ENCODE peak calls at places on chromosome 14, in four cellular contexts. O is endodermal cell, B is HL-60, V is heart right ventricle. K is an unnamed sample.
A peak's percentile ranks its signal among the peaks of the same experiment; 100 is the strongest.

GRCh38 chr14:104145826-104146642 is 7.6 kb downstream of the KIF26A start:
- DNase-seq in O (peak; percentile 39), B (no peak), V (peak; percentile 14), K (peak; percentile 84)

GRCh38 chr14:50023671-50024490 is 92.5 kb downstream of the VCPKMT start:
- DNase-seq in O (no peak), B (no peak), V (no peak), K (peak; percentile 89)

GRCh38 chr14:69006346-69006745 is 27.2 kb upstream of the ACTN1 start:
- DNase-seq in O (no peak), B (no peak), V (no peak), K (no peak)

GRCh38 chr14:60482743-60483142 is 3.1 kb downstream of the C14orf39 start:
- DNase-seq in O (no peak), B (no peak), V (no peak), K (no peak)

GRCh38 chr14:100709252-100709955 is 17.3 kb upstream of the DLK1 start:
- DNase-seq in O (peak; percentile 79), B (peak; percentile 9), V (peak; percentile 48), K (peak; percentile 97)

GRCh38 chr14:54737132-54737711 is 165.4 kb downstream of the GCH1 start:
- DNase-seq in O (no peak), B (no peak), V (no peak), K (peak; percentile 71)

GRCh38 chr14:72451081-72451972 is 442.6 kb downstream of the DPF3 start:
- DNase-seq in O (no peak), B (no peak), V (no peak), K (no peak)

GRCh38 chr14:77955816-77956796 is 156.2 kb downstream of the ADCK1 start:
- DNase-seq in O (peak; percentile 55), B (no peak), V (no peak), K (peak; percentile 58)

GRCh38 chr14:91998667-91999570 is 40.9 kb downstream of the TRIP11 start:
- DNase-seq in O (no peak), B (no peak), V (no peak), K (no peak)
- H3K27ac ChIP-seq in O (no peak overlapping the region), B (no peak overlapping the region), V (no peak overlapping the region), K (no peak overlapping the region)

GRCh38 chr14:24051162-24051788 is 534 bp upstream of the CARMIL3 start:
- DNase-seq in O (peak; percentile 78), B (no peak), V (no peak), K (peak; percentile 3)
- TF ChIP-seq CTCF in O (no peak), B (no peak), V (no peak), K (no peak)

GRCh38 chr14:62062645-62063044 is 300.4 kb downstream of the SNAPC1 start:
- DNase-seq in O (no peak), B (no peak), V (no peak), K (no peak)
- H3K4me3 ChIP-seq in O (no peak overlapping the region), B (no peak overlapping the region), V (no peak overlapping the region), K (no peak overlapping the region)

DNA sequence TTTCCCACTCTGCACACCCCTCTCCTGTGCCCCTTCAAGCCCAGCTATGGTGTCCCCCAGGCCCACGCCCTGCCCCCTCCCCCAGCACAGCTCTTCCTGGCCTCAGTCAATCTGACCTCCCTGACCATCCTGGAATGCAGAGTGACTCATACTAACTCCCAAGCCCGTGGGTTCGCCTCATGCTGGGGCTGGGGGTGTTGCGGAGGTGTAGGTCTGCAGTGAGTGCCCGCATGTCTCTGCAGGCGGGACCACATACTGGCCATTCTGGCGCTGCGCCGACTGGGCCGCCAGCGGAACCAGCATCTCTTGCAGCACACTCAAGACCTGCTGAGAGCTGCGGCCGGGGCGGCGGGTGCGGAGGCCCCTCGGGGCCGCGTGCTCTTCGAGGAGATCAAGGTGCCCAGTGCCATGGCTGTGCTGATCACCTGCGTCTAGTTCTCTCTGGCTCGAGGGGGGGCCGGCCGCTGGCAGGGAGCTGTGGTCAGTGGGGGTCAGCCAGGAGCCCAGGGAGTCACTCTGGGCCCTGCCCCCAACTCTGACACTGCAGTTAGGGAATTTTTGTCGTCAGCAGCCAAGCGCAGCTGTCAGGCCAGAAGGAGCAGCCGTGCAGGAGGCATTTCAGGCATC is 13.4 kb upstream of the TNFAIP2 start:
- DNase-seq in O (peak; percentile 89), B (no peak), V (peak; percentile 53), K (peak; percentile 98)
- H3K27ac ChIP-seq in O (no peak overlapping the region), B (peak overlapping the region; percentile 64), V (peak overlapping the region; percentile 47), K (peak overlapping the region; percentile 65)

K was measured in osteoblast.